ENCODE peak calls at places on chromosome 3, in nine cellular contexts. L is cardiac muscle cell, O is Peyer's patch, J is left ventricle myocardium inferior, Y is tibial nerve, B is fibroblast of lung, I is upper lobe of right lung, K is ovary, Q is psoas muscle. Z is an unnamed sample.

GRCh38 chr3:107690522-107691138 is 167.9 kb downstream of the BBX start:
- DNase-seq in B (peak; percentile 64), Y (no peak), Q (no peak), O (no peak), K (no peak), L (peak; percentile 59), I (no peak), J (no peak), Z (peak; percentile 72)

GRCh38 chr3:63344676-63345075 is 66.6 kb downstream of the SYNPR start:
- DNase-seq in L (no peak), O (no peak), I (no peak), Y (no peak), B (no peak), K (no peak), Q (no peak), J (no peak), Z (peak; percentile 74)

GRCh38 chr3:72591522-72592421 is 256.5 kb downstream of the SHQ1 start:
- DNase-seq in B (peak; percentile 95), K (peak; percentile 60), J (peak; percentile 20), I (no peak), O (no peak), Y (peak; percentile 54), Q (no peak), L (peak; percentile 54), Z (peak; percentile 15)

GRCh38 chr3:99648091-99648490 is 9.7 kb downstream of the COL8A1 start:
- DNase-seq in I (no peak), B (peak; percentile 69), K (no peak), O (no peak), L (no peak), Q (no peak), Y (no peak), J (no peak), Z (no peak)

GRCh38 chr3:35664460-35664919 is 25.2 kb downstream of the ARPP21 start:
- DNase-seq in Y (peak; percentile 13), I (peak; percentile 59), L (peak; percentile 72), J (peak; percentile 64), O (no peak), Q (peak; percentile 91), B (peak; percentile 87), K (peak; percentile 52), Z (peak; percentile 86)

GRCh38 chr3:42751609-42752008 is 21.4 kb downstream of the CCDC13 start:
- DNase-seq in Q (no peak), Y (no peak), L (no peak), O (no peak), B (no peak), K (no peak), I (no peak), J (no peak), Z (no peak)

GRCh38 chr3:81974754-81975153 is 213.3 kb upstream of the GBE1 start:
- DNase-seq in B (no peak), L (no peak), Y (no peak), K (no peak), I (no peak), Q (no peak), O (no peak), J (no peak), Z (no peak)

GRCh38 chr3:45946307-45946706 is 3.0 kb downstream of the CXCR6 start:
- DNase-seq in J (no peak), Q (no peak), O (no peak), B (no peak), K (no peak), I (no peak), Y (no peak), L (no peak), Z (no peak)

GRCh38 chr3:177804646-177805045 is 607.4 kb upstream of the TBL1XR1 start:
- DNase-seq in I (no peak), L (no peak), J (no peak), O (no peak), K (no peak), B (peak; percentile 68), Y (no peak), Q (no peak), Z (no peak)

GRCh38 chr3:134682196-134682880 is 31.5 kb upstream of the KY start:
- DNase-seq in L (no peak), O (no peak), I (no peak), J (no peak), Y (no peak), K (no peak), B (peak; percentile 42), Q (no peak), Z (no peak)

GRCh38 chr3:122907471-122907870 is 112.6 kb downstream of the SLC49A4 start:
- DNase-seq in B (no peak), I (no peak), O (no peak), K (no peak), L (no peak), Y (no peak), J (no peak), Q (no peak), Z (no peak)

GRCh38 chr3:27939510-27939909 is 217.4 kb upstream of the EOMES start:
- DNase-seq in O (no peak), L (no peak), K (no peak), B (no peak), Y (no peak), Q (no peak), J (no peak), I (no peak), Z (no peak)

GRCh38 chr3:17151598-17152373 is 267.0 kb downstream of the PLCL2 start:
- DNase-seq in Y (no peak), B (no peak), I (no peak), Q (peak; percentile 50), L (no peak), O (peak; percentile 58), K (no peak), J (no peak), Z (no peak)

GRCh38 chr3:194573680-194574437 is 59.4 kb downstream of the TMEM44 start:
- DNase-seq in L (peak; percentile 60), I (no peak), K (no peak), O (no peak), B (peak; percentile 59), Q (peak; percentile 55), Y (no peak), J (no peak), Z (peak; percentile 78)

GRCh38 chr3:133488785-133489367 is 84.6 kb upstream of the CDV3 start:
- DNase-seq in Y (no peak), Q (no peak), O (no peak), L (peak; percentile 77), I (no peak), K (no peak), B (peak; percentile 76), J (no peak), Z (peak; percentile 52)

GRCh38 chr3:169835533-169835932 is 22.8 kb upstream of the LRRC34 start:
- DNase-seq in Y (no peak), K (no peak), L (no peak), B (no peak), Q (no peak), O (no peak), J (no peak), I (no peak), Z (no peak)

GRCh38 chr3:147680820-147681488 is 271.8 kb downstream of the ZIC1 start:
- DNase-seq in I (no peak), L (peak; percentile 87), J (peak; percentile 57), B (peak; percentile 15), O (no peak), K (no peak), Q (peak; percentile 72), Y (no peak), Z (no peak)

GRCh38 chr3:172384836-172385235 is 63.4 kb downstream of the GHSR start:
- DNase-seq in Y (no peak), K (no peak), Q (no peak), I (no peak), B (peak; percentile 13), L (no peak), J (no peak), O (no peak), Z (no peak)

DNA sequence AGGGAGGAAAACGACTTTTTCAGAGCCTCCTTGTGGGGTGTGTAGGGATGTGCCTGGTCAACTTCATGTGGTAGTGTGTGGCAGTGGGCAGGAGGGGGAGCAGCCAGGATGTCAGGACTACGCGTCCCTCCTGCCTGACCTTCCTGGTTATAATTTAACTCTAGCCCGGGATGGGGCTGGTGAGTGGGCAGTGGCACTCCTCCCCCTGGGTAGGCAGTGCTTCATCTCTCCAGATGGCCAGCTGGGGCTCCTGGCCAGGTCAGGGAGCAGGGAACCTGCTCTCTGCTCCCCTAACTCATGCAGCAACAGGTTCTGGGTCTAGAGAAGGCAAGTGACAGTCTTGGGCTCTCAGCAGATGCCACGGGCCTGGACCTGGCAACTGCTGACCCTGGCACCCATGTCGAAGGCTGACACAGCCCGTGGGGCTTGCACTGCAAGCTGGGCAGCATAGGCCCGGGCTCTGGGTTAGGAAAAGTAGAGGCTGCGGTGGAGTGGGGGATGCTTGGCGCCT is 2.6 kb downstream of the ITIH4 start:
- DNase-seq in Q (no peak), J (no peak), K (no peak), L (no peak), Y (no peak), B (no peak), O (no peak), I (no peak), Z (no peak)
- TF ChIP-seq CTCF in Q (no peak), J (no peak), K (no peak), L (peak; percentile 10), Y (no peak), B (no peak), O (no peak), I (no peak), Z (no peak)

GRCh38 chr3:189842681-189843602 is 211.8 kb downstream of the TP63 start:
- DNase-seq in Q (peak; percentile 56), B (no peak), I (no peak), O (peak; percentile 48), K (no peak), Y (no peak), J (no peak), L (no peak), Z (no peak)
- H3K9me3 ChIP-seq in Q (no peaks in the 10 kb centered on the region), B (no peaks in the 10 kb centered on the region), I (no peaks in the 10 kb centered on the region), O (no peaks in the 10 kb centered on the region), K (no peaks in the 10 kb centered on the region), Y (no peaks in the 10 kb centered on the region), J (no peaks in the 10 kb centered on the region), L (no peaks in the 10 kb centered on the region), Z (no peaks in the 10 kb centered on the region)

DNA sequence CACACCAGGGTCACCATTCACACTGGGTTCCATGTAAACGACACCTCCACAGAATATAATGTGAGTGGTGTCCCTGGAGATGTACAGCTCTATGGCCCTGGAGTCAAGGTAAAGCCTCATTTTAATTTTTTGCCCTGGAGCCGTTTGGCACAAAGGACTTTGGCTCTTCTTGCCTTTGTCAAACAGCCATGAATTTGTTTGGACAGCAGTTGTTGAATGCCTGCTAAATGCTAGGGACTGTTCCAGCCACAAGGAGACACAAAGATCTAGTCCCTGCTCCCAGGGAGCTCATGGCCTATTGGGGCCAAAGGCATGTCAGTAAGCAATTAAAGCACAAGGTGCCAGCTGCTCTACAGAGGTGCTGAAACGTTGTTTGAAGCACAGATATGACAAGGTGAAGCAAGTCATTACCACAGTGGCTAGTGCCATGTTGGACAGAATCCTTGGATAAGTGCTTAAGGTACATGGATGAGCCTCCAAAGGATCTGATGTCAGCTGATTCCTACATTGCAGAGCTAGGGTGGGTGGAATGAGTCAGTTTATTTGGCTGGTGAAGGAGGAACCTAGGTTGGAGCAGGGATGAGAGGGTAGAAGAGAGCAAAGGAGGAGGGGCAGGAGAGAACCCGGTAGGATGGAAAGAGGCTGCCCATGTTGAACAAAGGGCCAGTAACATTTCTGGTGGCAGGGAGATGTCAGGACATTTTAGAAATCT is 171.9 kb upstream of the CTDSPL start:
- DNase-seq in O (no peak), L (no peak), K (no peak), J (no peak), B (no peak), I (no peak), Y (no peak), Q (no peak), Z (no peak)
- H3K27me3 ChIP-seq in O (no peaks in the 10 kb centered on the region), L (no peaks in the 10 kb centered on the region), K (no peaks in the 10 kb centered on the region), J (no peaks in the 10 kb centered on the region), B (peaks cover 5% of the 10 kb centered on the region), I (no peaks in the 10 kb centered on the region), Y (no peaks in the 10 kb centered on the region), Q (no peaks in the 10 kb centered on the region), Z (no peaks in the 10 kb centered on the region)

GRCh38 chr3:151085227-151085888 is at the start of gene MED12L:
- DNase-seq in O (peak; percentile 67), Y (no peak), I (peak; percentile 88), L (peak; percentile 91), B (peak; percentile 86), J (peak; percentile 68), Q (peak; percentile 79), K (peak; percentile 81), Z (peak; percentile 76)
- TF ChIP-seq CTCF in O (no peak), Y (peak; percentile 31), I (no peak), L (peak; percentile 7), B (no peak), J (no peak), Q (no peak), K (no peak), Z (no peak)

Z was measured in A673.